ENCODE peak calls at places on chromosomes 1 and 21, in seven cellular contexts. C, H, Y, M, W, J and K are unnamed samples. For H3K36me3, the result is how much of the 10 kb centered on the place peaks cover.

GRCh38 chr21:35043549-35043948 is 5.6 kb downstream of the RUNX1 start:
- DNase-seq in H (no peak), Y (no peak), W (no peak), J (no peak), C (no peak), M (no peak), K (no peak)

GRCh38 chr1:93483200-93483599 is 35.3 kb downstream of the FNBP1L start:
- DNase-seq in H (no peak), J (no peak), M (no peak), Y (no peak), W (no peak), C (no peak), K (no peak)

GRCh38 chr1:213051881-213052202 is 801 bp downstream of the RPS6KC1 start:
- DNase-seq in H (no peak), J (no peak), C (no peak), M (no peak), W (no peak), Y (no peak), K (no peak)

GRCh38 chr1:181099152-181100014 is 10.9 kb downstream of the IER5 start:
- DNase-seq in M (peak), Y (no peak), W (no peak), J (no peak), C (no peak), H (no peak), K (no peak)

GRCh38 chr1:170309389-170310013 is 163.7 kb downstream of the NTMT2 start:
- DNase-seq in H (no peak), C (no peak), Y (no peak), J (no peak), M (no peak), W (no peak), K (peak)

GRCh38 chr1:112092656-112093371 is 103.3 kb upstream of the KCND3 start:
- DNase-seq in Y (no peak), J (no peak), M (no peak), C (no peak), H (peak), W (no peak), K (peak)

GRCh38 chr1:152539901-152540300 is 25.6 kb downstream of the CRCT1 start:
- DNase-seq in Y (no peak), H (no peak), C (no peak), M (no peak), J (no peak), W (no peak), K (no peak)

GRCh38 chr1:201184307-201184706 is 6.3 kb upstream of the IGFN1 start:
- DNase-seq in J (no peak), C (no peak), Y (no peak), W (no peak), M (no peak), H (no peak), K (no peak)

GRCh38 chr1:109595540-109595939 is 23.9 kb downstream of the GNAT2 start:
- DNase-seq in M (no peak), C (no peak), Y (no peak), H (no peak), W (no peak), J (no peak), K (no peak)

DNA sequence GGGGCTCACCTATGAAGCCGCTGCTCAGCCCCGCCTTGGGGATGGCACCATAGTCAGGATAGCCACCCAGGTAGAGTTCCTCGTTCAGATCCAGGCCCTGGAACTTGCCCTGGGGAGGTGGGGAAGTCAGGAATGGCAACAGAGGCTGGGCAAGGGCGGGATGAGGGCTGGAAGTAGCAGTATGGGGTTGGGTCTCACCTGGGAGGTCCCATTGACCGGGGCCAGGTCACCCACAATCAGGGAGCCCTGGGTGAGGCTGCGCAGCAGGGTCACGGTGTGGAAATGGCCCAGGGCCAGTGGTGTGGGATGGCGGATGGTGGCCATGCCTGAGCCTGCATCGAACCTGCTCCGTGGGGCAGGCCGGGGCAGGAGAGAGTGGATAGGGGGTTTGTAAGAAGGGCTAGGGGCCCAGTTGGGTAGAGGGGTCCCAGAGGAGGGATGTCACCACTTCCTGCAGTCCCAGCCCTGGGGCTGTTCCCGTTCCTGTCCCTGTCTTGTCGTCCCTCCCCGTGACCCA is 19.4 kb downstream of the LDLRAD2 start:
- DNase-seq in W (no peak), Y (peak), C (no peak), H (no peak), M (no peak), J (no peak), K (no peak)
- H3K36me3 ChIP-seq in W (under half), Y (half or more), C (under half), H (under half), M (half or more), J (half or more), K (half or more)

GRCh38 chr1:9722378-9722749 is 70.8 kb downstream of the PIK3CD start:
- DNase-seq in J (no peak), Y (no peak), H (peak), M (no peak), C (no peak), W (no peak), K (no peak)

GRCh38 chr1:9724706-9725476 is 73.4 kb downstream of the PIK3CD start:
- DNase-seq in C (peak), Y (peak), M (peak), H (peak), W (no peak), J (peak), K (peak)

GRCh38 chr1:9721606-9722377 is 70.3 kb downstream of the PIK3CD start:
- DNase-seq in H (peak), W (no peak), C (no peak), M (peak), J (peak), Y (no peak), K (peak)

GRCh38 chr1:9723068-9723805 is 71.7 kb downstream of the PIK3CD start:
- DNase-seq in W (no peak), H (no peak), M (no peak), J (no peak), Y (no peak), C (no peak), K (no peak)

DNA sequence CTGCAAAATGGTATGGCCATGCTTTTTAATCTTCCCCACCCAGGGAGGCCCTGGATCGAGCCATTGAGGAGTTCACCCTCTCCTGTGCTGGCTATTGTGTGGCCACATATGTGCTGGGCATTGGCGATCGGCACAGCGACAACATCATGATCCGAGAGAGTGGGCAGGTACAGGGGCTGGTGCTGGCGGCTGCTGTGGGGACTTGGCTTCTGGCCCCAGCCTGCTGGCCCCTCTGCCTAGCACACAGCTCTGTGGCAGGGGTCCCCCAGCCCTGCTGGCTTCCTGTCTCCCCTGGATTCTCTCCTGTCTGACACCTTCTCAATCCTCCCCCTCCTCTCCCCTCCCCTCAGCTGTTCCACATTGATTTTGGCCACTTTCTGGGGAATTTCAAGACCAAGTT is 72.4 kb downstream of the PIK3CD start:
- DNase-seq in Y (no peak), W (no peak), C (no peak), H (peak), M (no peak), J (no peak), K (no peak)
- H3K36me3 ChIP-seq in Y (under half), W (under half), C (under half), H (under half), M (under half), J (half or more), K (under half)

GRCh38 chr1:53207726-53208125 is 11.1 kb downstream of the CPT2 start:
- DNase-seq in H (no peak), J (no peak), Y (no peak), C (no peak), M (no peak), W (no peak), K (no peak)
- H3K36me3 ChIP-seq in H (under half), J (half or more), Y (half or more), C (under half), M (half or more), W (under half), K (half or more)

DNA sequence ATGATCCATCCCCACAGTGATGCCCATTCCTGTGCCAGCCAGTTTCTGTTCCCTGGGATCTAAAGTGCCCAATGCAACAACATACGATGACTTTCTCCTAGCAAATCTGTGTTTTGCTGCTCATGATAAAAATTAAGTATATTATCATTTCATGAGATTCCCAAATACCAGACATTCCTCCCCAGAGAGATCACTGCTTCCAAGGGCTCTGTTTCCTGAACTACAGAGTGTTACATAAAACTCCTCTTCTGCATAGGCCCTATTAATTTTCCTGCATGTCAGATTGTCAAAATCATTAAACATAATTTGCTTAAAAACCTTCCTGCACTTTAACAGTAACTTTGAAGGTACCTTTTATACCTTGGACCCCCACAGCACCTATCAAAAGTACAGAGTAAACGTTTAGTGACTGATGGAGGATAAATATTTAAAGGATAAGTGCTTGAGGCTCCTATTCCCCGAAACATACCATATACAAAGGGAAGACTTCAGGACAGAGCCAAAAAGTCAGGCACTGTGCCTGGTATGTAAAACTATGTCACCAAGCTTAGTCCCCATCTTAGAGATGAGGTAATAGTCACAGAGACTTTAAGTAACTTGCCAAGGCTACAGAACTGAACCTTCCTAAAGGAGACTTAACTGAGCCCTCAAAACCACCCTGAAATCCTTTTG is 50.2 kb downstream of the SLC25A24 start:
- DNase-seq in Y (no peak), M (no peak), W (no peak), J (no peak), C (no peak), H (no peak), K (no peak)
- H3K36me3 ChIP-seq in Y (half or more), M (under half), W (under half), J (half or more), C (under half), H (under half), K (half or more)